ENCODE peak calls at places on chromosomes 2 and 18, in four cellular contexts. One of them, this sample, is unnamed.

GRCh38 chr2:60439219-60439974 is 114.1 kb downstream of the BCL11A start:
- DNase-seq in fibroblast of lung: no peak
- DNase-seq in endothelial cell: peak
- DNase-seq in HFFc6: no peak
- DNase-seq in this sample: peak

GRCh38 chr2:115634578-115634977 is 1192.1 kb downstream of the DPP10 start:
- DNase-seq in fibroblast of lung: no peak
- DNase-seq in endothelial cell: no peak
- DNase-seq in HFFc6: no peak
- DNase-seq in this sample: no peak

GRCh38 chr18:44744206-44745180 is 63.8 kb downstream of the SETBP1 start:
- DNase-seq in fibroblast of lung: no peak
- DNase-seq in endothelial cell: no peak
- DNase-seq in HFFc6: no peak
- DNase-seq in this sample: no peak

GRCh38 chr2:132562245-132562644 is 107.8 kb downstream of the LYPD1 start:
- DNase-seq in fibroblast of lung: peak
- DNase-seq in endothelial cell: no peak
- DNase-seq in HFFc6: peak
- DNase-seq in this sample: no peak

GRCh38 chr18:13530879-13531387 is 195.4 kb downstream of the FAM210A start:
- DNase-seq in fibroblast of lung: peak
- DNase-seq in endothelial cell: peak
- DNase-seq in HFFc6: no peak
- DNase-seq in this sample: peak

GRCh38 chr18:51163543-51163942 is 33.9 kb downstream of the MEX3C start:
- DNase-seq in fibroblast of lung: no peak
- DNase-seq in endothelial cell: no peak
- DNase-seq in HFFc6: no peak
- DNase-seq in this sample: no peak

GRCh38 chr18:57366528-57367081 is 14.2 kb downstream of the ST8SIA3 start:
- DNase-seq in fibroblast of lung: no peak
- DNase-seq in endothelial cell: no peak
- DNase-seq in HFFc6: no peak
- DNase-seq in this sample: no peak

GRCh38 chr2:109185338-109185737 is 56.3 kb downstream of the SH3RF3 start:
- DNase-seq in fibroblast of lung: peak
- DNase-seq in endothelial cell: no peak
- DNase-seq in HFFc6: peak
- DNase-seq in this sample: peak

GRCh38 chr2:224584111-224584764 is 925 bp downstream of the CUL3 start:
- DNase-seq in fibroblast of lung: peak
- DNase-seq in endothelial cell: peak
- DNase-seq in HFFc6: peak
- DNase-seq in this sample: peak

GRCh38 chr2:231483398-231484329 is 19.4 kb upstream of the NCL start:
- DNase-seq in fibroblast of lung: no peak
- DNase-seq in endothelial cell: no peak
- DNase-seq in HFFc6: no peak
- DNase-seq in this sample: no peak

GRCh38 chr2:29850794-29851193 is 70.6 kb downstream of the ALK start:
- DNase-seq in fibroblast of lung: no peak
- DNase-seq in endothelial cell: no peak
- DNase-seq in HFFc6: no peak
- DNase-seq in this sample: no peak

GRCh38 chr2:36663851-36664715 is 32.4 kb upstream of the VIT start:
- DNase-seq in fibroblast of lung: peak
- DNase-seq in endothelial cell: no peak
- DNase-seq in HFFc6: peak
- DNase-seq in this sample: peak

GRCh38 chr2:60819155-60819862 is 62.1 kb upstream of the REL start:
- DNase-seq in fibroblast of lung: no peak
- DNase-seq in endothelial cell: no peak
- DNase-seq in HFFc6: no peak
- DNase-seq in this sample: no peak

GRCh38 chr2:75241696-75242095 is 42.4 kb upstream of the TACR1 start:
- DNase-seq in fibroblast of lung: peak
- DNase-seq in endothelial cell: no peak
- DNase-seq in HFFc6: peak
- DNase-seq in this sample: peak

GRCh38 chr2:176112375-176113302 is 3.9 kb upstream of the HOXD10 start:
- DNase-seq in fibroblast of lung: no peak
- DNase-seq in endothelial cell: no peak
- DNase-seq in HFFc6: no peak
- DNase-seq in this sample: no peak

GRCh38 chr18:76459312-76459686 is 35.7 kb downstream of the ZNF516 start:
- DNase-seq in fibroblast of lung: no peak
- DNase-seq in endothelial cell: no peak
- DNase-seq in HFFc6: no peak
- DNase-seq in this sample: no peak

GRCh38 chr2:67318966-67319590 is 78.1 kb upstream of the ETAA1 start:
- DNase-seq in fibroblast of lung: peak
- DNase-seq in endothelial cell: no peak
- DNase-seq in HFFc6: peak
- DNase-seq in this sample: no peak

GRCh38 chr2:172951554-172951953 is 124.1 kb upstream of the MAP3K20 start:
- DNase-seq in fibroblast of lung: no peak
- DNase-seq in endothelial cell: no peak
- DNase-seq in HFFc6: no peak
- DNase-seq in this sample: no peak

GRCh38 chr2:44189104-44189503 is 20.4 kb downstream of the PPM1B start:
- DNase-seq in fibroblast of lung: no peak
- DNase-seq in endothelial cell: no peak
- DNase-seq in HFFc6: no peak
- DNase-seq in this sample: no peak

GRCh38 chr2:46299365-46300263 is 2.4 kb downstream of the EPAS1 start:
- DNase-seq in fibroblast of lung: peak
- DNase-seq in endothelial cell: peak
- DNase-seq in HFFc6: peak
- DNase-seq in this sample: peak

GRCh38 chr2:37893327-37893726 is 31.8 kb upstream of the RMDN2 start:
- DNase-seq in fibroblast of lung: peak
- DNase-seq in endothelial cell: no peak
- DNase-seq in HFFc6: no peak
- DNase-seq in this sample: no peak

GRCh38 chr2:223549215-223549614 is 52.9 kb downstream of the SCG2 start:
- DNase-seq in fibroblast of lung: peak
- DNase-seq in endothelial cell: no peak
- DNase-seq in HFFc6: peak
- DNase-seq in this sample: peak

GRCh38 chr2:11998218-11998617 is 251.8 kb downstream of the LPIN1 start:
- DNase-seq in fibroblast of lung: peak
- DNase-seq in endothelial cell: no peak
- DNase-seq in HFFc6: peak
- DNase-seq in this sample: no peak

GRCh38 chr2:25632396-25632795 is 41.0 kb downstream of the DTNB start:
- DNase-seq in fibroblast of lung: no peak
- DNase-seq in endothelial cell: no peak
- DNase-seq in HFFc6: no peak
- DNase-seq in this sample: no peak

GRCh38 chr2:67260348-67261277 is 136.5 kb upstream of the ETAA1 start:
- DNase-seq in fibroblast of lung: peak
- DNase-seq in endothelial cell: no peak
- DNase-seq in HFFc6: peak
- DNase-seq in this sample: peak

GRCh38 chr2:29322011-29322410 is 206.8 kb downstream of the CLIP4 start:
- DNase-seq in fibroblast of lung: peak
- DNase-seq in endothelial cell: no peak
- DNase-seq in HFFc6: peak
- DNase-seq in this sample: no peak

GRCh38 chr2:176091329-176092258 is 927 bp upstream of the HOXD13 start:
- DNase-seq in fibroblast of lung: no peak
- DNase-seq in endothelial cell: no peak
- DNase-seq in HFFc6: no peak
- DNase-seq in this sample: no peak

GRCh38 chr2:13698847-13699246 is 933.7 kb upstream of the LRATD1 start:
- DNase-seq in fibroblast of lung: no peak
- DNase-seq in endothelial cell: no peak
- DNase-seq in HFFc6: no peak
- DNase-seq in this sample: no peak

GRCh38 chr18:58313491-58314032 is 269.5 kb downstream of the NEDD4L start:
- DNase-seq in fibroblast of lung: no peak
- DNase-seq in endothelial cell: no peak
- DNase-seq in HFFc6: no peak
- DNase-seq in this sample: peak

GRCh38 chr2:208999911-209000310 is 423.9 kb upstream of the MAP2 start:
- DNase-seq in fibroblast of lung: no peak
- DNase-seq in endothelial cell: no peak
- DNase-seq in HFFc6: no peak
- DNase-seq in this sample: no peak

GRCh38 chr2:73091696-73092095 is 20.2 kb upstream of the SFXN5 start:
- DNase-seq in fibroblast of lung: no peak
- DNase-seq in endothelial cell: no peak
- DNase-seq in HFFc6: no peak
- DNase-seq in this sample: no peak

GRCh38 chr18:7601249-7601620 is 34.1 kb downstream of the PTPRM start:
- DNase-seq in fibroblast of lung: peak
- DNase-seq in endothelial cell: no peak
- DNase-seq in HFFc6: peak
- DNase-seq in this sample: peak

GRCh38 chr2:120681696-120682288 is 53.9 kb upstream of the GLI2 start:
- DNase-seq in fibroblast of lung: no peak
- DNase-seq in endothelial cell: no peak
- DNase-seq in HFFc6: no peak
- DNase-seq in this sample: no peak

GRCh38 chr2:120679526-120679925 is 56.1 kb upstream of the GLI2 start:
- DNase-seq in fibroblast of lung: no peak
- DNase-seq in endothelial cell: no peak
- DNase-seq in HFFc6: no peak
- DNase-seq in this sample: no peak

GRCh38 chr2:120678926-120679325 is 56.7 kb upstream of the GLI2 start:
- DNase-seq in fibroblast of lung: no peak
- DNase-seq in endothelial cell: peak
- DNase-seq in HFFc6: no peak
- DNase-seq in this sample: no peak

GRCh38 chr2:120681181-120681580 is 54.5 kb upstream of the GLI2 start:
- DNase-seq in fibroblast of lung: no peak
- DNase-seq in endothelial cell: no peak
- DNase-seq in HFFc6: no peak
- DNase-seq in this sample: no peak

DNA sequence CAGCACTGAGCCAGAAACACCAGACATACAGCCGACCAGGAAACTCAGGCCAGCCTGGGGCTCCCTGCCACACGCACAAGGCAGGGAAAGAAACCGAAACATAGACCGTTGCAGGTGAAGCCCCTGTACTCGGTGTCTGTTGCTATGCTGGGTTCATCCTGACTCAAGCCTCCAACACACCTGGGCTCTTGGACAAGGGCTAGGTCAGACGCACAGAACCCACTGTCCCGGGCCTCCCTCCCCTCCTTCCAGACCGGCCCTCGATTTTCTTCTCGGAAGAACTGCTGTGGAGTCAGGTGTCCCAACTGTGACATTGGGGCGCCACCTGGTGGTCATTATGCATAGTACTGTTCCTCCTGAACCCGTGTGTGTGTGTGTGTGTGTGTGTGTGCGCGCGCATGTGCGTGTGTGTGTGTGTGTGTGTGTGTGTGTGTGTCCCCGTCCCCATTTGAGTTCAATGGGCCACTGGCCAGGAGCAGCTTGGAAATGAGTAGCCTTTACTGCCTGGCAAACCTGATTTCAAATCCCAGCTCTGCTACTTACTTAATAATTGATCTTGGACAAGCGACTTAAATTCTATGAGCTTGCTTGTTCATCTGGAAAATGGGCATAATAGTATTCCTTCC is 55.4 kb upstream of the GLI2 start:
- DNase-seq in fibroblast of lung: peak
- DNase-seq in endothelial cell: peak
- DNase-seq in HFFc6: peak
- DNase-seq in this sample: peak
- TF ChIP-seq CTCF in fibroblast of lung: peak
- TF ChIP-seq CTCF in endothelial cell: peak
- TF ChIP-seq CTCF in HFFc6: peak
- TF ChIP-seq CTCF in this sample: peak

DNA sequence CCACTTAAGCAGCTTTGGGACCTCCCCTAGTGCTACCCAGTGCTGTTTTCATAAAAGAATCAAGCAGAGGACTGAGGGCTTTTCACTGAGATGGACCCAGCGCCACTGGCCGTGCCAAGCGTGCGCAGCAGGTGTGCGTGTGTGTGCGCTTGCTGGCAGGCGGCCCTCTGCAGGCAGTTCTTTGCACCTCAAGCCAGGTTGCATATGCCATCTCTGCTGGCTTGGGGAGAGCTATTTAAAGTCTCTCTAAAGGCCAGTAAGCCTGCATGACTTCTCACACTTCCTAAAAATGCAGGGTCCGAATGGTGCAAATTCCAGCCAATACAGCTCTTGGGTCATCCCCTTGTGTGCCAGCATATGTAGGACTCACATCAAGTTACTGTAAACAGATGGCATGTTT is 255.5 kb downstream of the RNF152 start:
- DNase-seq in fibroblast of lung: no peak
- DNase-seq in endothelial cell: peak
- DNase-seq in HFFc6: no peak
- DNase-seq in this sample: no peak
- TF ChIP-seq CTCF in fibroblast of lung: no peak
- TF ChIP-seq CTCF in endothelial cell: no peak
- TF ChIP-seq CTCF in HFFc6: no peak
- TF ChIP-seq CTCF in this sample: no peak

DNA sequence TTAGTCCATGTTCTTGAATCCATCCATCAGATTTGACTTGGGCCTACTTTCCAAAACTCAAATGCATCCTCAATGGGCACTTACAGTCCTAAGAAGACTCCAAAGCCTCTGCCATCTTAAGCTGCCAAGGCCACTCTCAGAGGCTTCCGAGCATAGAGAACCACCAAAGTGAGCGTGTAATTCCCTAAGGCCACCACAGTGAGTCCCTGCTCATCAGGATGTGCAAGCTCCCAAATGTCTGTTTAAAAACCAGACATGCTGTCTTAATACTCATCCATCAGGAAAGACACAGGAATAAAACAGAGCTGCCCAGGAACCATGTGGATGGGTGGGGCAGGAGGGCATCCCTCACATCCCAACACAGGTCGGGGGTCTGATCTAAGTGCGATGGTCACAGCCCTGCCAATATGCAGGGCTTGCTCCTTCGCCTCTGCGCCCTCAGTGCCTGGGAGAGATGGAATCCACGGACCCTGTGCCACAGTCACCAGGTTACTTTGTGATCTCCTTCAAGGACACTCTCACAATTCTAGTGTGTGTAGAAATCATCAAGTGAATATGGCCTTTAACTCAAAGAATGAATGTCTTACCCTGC is 80.4 kb downstream of the POLR1A start:
- DNase-seq in fibroblast of lung: no peak
- DNase-seq in endothelial cell: no peak
- DNase-seq in HFFc6: no peak
- DNase-seq in this sample: no peak
- TF ChIP-seq CTCF in fibroblast of lung: no peak
- TF ChIP-seq CTCF in endothelial cell: no peak
- TF ChIP-seq CTCF in HFFc6: peak
- TF ChIP-seq CTCF in this sample: no peak

DNA sequence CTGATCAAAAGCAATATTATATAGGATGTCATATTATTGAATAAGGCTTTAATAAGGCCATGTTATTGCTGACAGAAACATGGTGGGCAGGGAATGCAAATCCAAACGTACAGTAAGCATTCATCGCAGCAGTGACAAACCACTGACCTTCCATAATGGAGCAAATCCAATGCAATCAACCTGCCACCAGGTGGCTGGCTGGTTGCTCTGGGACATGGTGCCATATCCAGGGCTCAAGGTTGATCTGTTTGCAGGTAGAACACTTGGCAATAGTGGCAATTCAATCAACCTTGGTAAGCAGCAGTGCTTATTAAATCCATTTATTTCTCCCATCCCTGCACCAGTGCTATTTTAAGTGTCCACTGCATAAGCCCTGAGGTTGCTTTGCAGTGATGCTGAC is 75.4 kb downstream of the CERKL start:
- DNase-seq in fibroblast of lung: no peak
- DNase-seq in endothelial cell: peak
- DNase-seq in HFFc6: no peak
- DNase-seq in this sample: no peak
- TF ChIP-seq CTCF in fibroblast of lung: no peak
- TF ChIP-seq CTCF in endothelial cell: peak
- TF ChIP-seq CTCF in HFFc6: peak
- TF ChIP-seq CTCF in this sample: peak

This sample was measured in MCF 10A.